ENCODE peak calls at places on chromosomes 13 and 19, in ten cellular contexts. C is kidney glomerular epithelial cell; B is EH; L is astrocyte of the spinal cord; S is left colon; R is A172; D is progenitor cell of endocrine pancreas; O is central memory CD4-positive, alpha-beta T cell; Z is GM03348; P is AG08396. I is an unnamed sample.

GRCh38 chr19:4061178-4061682 is 5.5 kb downstream of the ZBTB7A start:
- DNase-seq in L (no peak), S (peak; percentile 95), B (peak; percentile 35), P (no peak), D (no peak), O (peak; percentile 23), R (peak; percentile 77), C (no peak), Z (peak; percentile 78), I (peak; percentile 55)

GRCh38 chr19:49988433-49988832 is 27.5 kb upstream of the SIGLEC11 start:
- DNase-seq in S (no peak), P (peak; percentile 36), L (peak; percentile 25), R (peak; percentile 53), O (no peak), D (no peak), Z (peak; percentile 35), B (peak; percentile 33), C (no peak), I (no peak)

GRCh38 chr13:78430166-78430791 is 173.1 kb downstream of the POU4F1 start:
- DNase-seq in D (no peak), O (no peak), P (no peak), B (peak; percentile 0), L (no peak), Z (no peak), S (no peak), R (no peak), C (no peak), I (no peak)

GRCh38 chr13:107373551-107373950 is 805.6 kb upstream of the ARGLU1 start:
- DNase-seq in C (peak; percentile 87), S (no peak), L (peak; percentile 90), R (peak; percentile 60), P (peak; percentile 36), B (no peak), Z (no peak), D (no peak), O (no peak), I (peak; percentile 76)

GRCh38 chr19:10505583-10506229 is 2.5 kb upstream of the KEAP1 start:
- DNase-seq in D (peak; percentile 55), R (peak; percentile 29), P (peak; percentile 78), O (peak; percentile 69), L (peak; percentile 55), Z (peak; percentile 79), S (peak; percentile 86), C (peak; percentile 13), B (peak; percentile 59), I (peak; percentile 75)

GRCh38 chr19:6276447-6276846 is 3.3 kb downstream of the MLLT1 start:
- DNase-seq in D (no peak), B (peak; percentile 94), S (peak; percentile 40), Z (peak; percentile 82), L (peak; percentile 59), R (no peak), O (no peak), C (no peak), P (no peak), I (peak; percentile 94)

GRCh38 chr13:94209110-94209509 is 270.4 kb downstream of the DCT start:
- DNase-seq in B (no peak), C (no peak), O (no peak), L (peak; percentile 34), R (no peak), Z (peak; percentile 13), D (no peak), S (no peak), P (no peak), I (no peak)

GRCh38 chr13:21326155-21327030 is 132.7 kb downstream of the ZDHHC20 start:
- DNase-seq in S (peak; percentile 35), C (peak; percentile 19), L (peak; percentile 35), D (no peak), O (no peak), R (peak; percentile 23), B (peak; percentile 75), Z (peak; percentile 82), P (peak; percentile 63), I (peak; percentile 48)

GRCh38 chr13:103952183-103952582 is 886.0 kb upstream of the SLC10A2 start:
- DNase-seq in L (no peak), R (no peak), D (no peak), S (no peak), C (no peak), B (no peak), Z (no peak), P (no peak), O (no peak), I (no peak)

GRCh38 chr19:46076951-46077814 is 36.4 kb upstream of the IGFL4 start:
- DNase-seq in Z (peak; percentile 90), O (no peak), S (peak; percentile 62), B (peak; percentile 84), R (peak; percentile 58), L (peak; percentile 85), C (peak; percentile 66), P (peak; percentile 85), D (peak; percentile 69), I (peak; percentile 89)

GRCh38 chr19:42422576-42423461 is 4.4 kb downstream of the LIPE start:
- DNase-seq in B (no peak), P (no peak), C (peak; percentile 10), O (peak; percentile 63), L (no peak), D (peak; percentile 36), Z (no peak), S (peak; percentile 58), R (no peak), I (peak; percentile 15)